ENCODE peak calls at places on chromosomes 13 and 19, in nine cellular contexts. One of them, this sample, is unnamed.

GRCh38 chr19:39310558-39311311 is 9.9 kb downstream of the LRFN1 start:
- DNase-seq in EH: peak; percentile 16
- DNase-seq in NCI-H1092 treated with DMSO at 0.1 percent for 48 hours: no peak
- DNase-seq in NCI-H2227 treated with DMSO at 0.1 percent for 48 hours: no peak
- DNase-seq in GM13976: no peak
- DNase-seq in astrocyte of the cerebellum: no peak
- DNase-seq in fibroblast of lung: no peak
- DNase-seq in T-cell: no peak
- DNase-seq in activated T-helper 1 cell treated with Interleukin-2 at 50 U/mL for 16 hours: no peak
- DNase-seq in this sample: no peak

GRCh38 chr19:43777163-43777700 is 3.5 kb downstream of the KCNN4 start:
- DNase-seq in EH: peak; percentile 62
- DNase-seq in NCI-H1092 treated with DMSO at 0.1 percent for 48 hours: peak; percentile 71
- DNase-seq in NCI-H2227 treated with DMSO at 0.1 percent for 48 hours: no peak
- DNase-seq in GM13976: peak; percentile 51
- DNase-seq in astrocyte of the cerebellum: no peak
- DNase-seq in fibroblast of lung: no peak
- DNase-seq in T-cell: peak; percentile 36
- DNase-seq in activated T-helper 1 cell treated with Interleukin-2 at 50 U/mL for 16 hours: no peak
- DNase-seq in this sample: peak; percentile 40

GRCh38 chr19:48135411-48135810 is 24.8 kb upstream of the PLA2G4C start:
- DNase-seq in EH: no peak
- DNase-seq in NCI-H1092 treated with DMSO at 0.1 percent for 48 hours: no peak
- DNase-seq in NCI-H2227 treated with DMSO at 0.1 percent for 48 hours: no peak
- DNase-seq in GM13976: no peak
- DNase-seq in astrocyte of the cerebellum: no peak
- DNase-seq in fibroblast of lung: no peak
- DNase-seq in T-cell: no peak
- DNase-seq in activated T-helper 1 cell treated with Interleukin-2 at 50 U/mL for 16 hours: no peak
- DNase-seq in this sample: no peak

GRCh38 chr19:44641866-44642265 is 1.8 kb upstream of the PVR start:
- DNase-seq in EH: no peak
- DNase-seq in NCI-H1092 treated with DMSO at 0.1 percent for 48 hours: no peak
- DNase-seq in NCI-H2227 treated with DMSO at 0.1 percent for 48 hours: no peak
- DNase-seq in GM13976: no peak
- DNase-seq in astrocyte of the cerebellum: no peak
- DNase-seq in fibroblast of lung: no peak
- DNase-seq in T-cell: no peak
- DNase-seq in activated T-helper 1 cell treated with Interleukin-2 at 50 U/mL for 16 hours: no peak
- DNase-seq in this sample: no peak

GRCh38 chr19:53102701-53103140 is 501 bp downstream of the ZNF160 start:
- DNase-seq in EH: peak; percentile 58
- DNase-seq in NCI-H1092 treated with DMSO at 0.1 percent for 48 hours: peak; percentile 29
- DNase-seq in NCI-H2227 treated with DMSO at 0.1 percent for 48 hours: no peak
- DNase-seq in GM13976: peak; percentile 48
- DNase-seq in astrocyte of the cerebellum: no peak
- DNase-seq in fibroblast of lung: peak; percentile 24
- DNase-seq in T-cell: peak; percentile 34
- DNase-seq in activated T-helper 1 cell treated with Interleukin-2 at 50 U/mL for 16 hours: peak; percentile 3
- DNase-seq in this sample: peak; percentile 38

GRCh38 chr19:36125557-36125956 is 10.3 kb downstream of the TBCB start:
- DNase-seq in EH: no peak
- DNase-seq in NCI-H1092 treated with DMSO at 0.1 percent for 48 hours: no peak
- DNase-seq in NCI-H2227 treated with DMSO at 0.1 percent for 48 hours: no peak
- DNase-seq in GM13976: peak; percentile 67
- DNase-seq in astrocyte of the cerebellum: no peak
- DNase-seq in fibroblast of lung: no peak
- DNase-seq in T-cell: no peak
- DNase-seq in activated T-helper 1 cell treated with Interleukin-2 at 50 U/mL for 16 hours: no peak
- DNase-seq in this sample: no peak

GRCh38 chr13:48156466-48156865 is 61.6 kb upstream of the MED4 start:
- DNase-seq in EH: no peak
- DNase-seq in NCI-H1092 treated with DMSO at 0.1 percent for 48 hours: no peak
- DNase-seq in NCI-H2227 treated with DMSO at 0.1 percent for 48 hours: no peak
- DNase-seq in GM13976: no peak
- DNase-seq in astrocyte of the cerebellum: no peak
- DNase-seq in fibroblast of lung: no peak
- DNase-seq in T-cell: peak; percentile 88
- DNase-seq in activated T-helper 1 cell treated with Interleukin-2 at 50 U/mL for 16 hours: peak; percentile 72
- DNase-seq in this sample: no peak

GRCh38 chr13:40982772-40983171 is 36.3 kb downstream of the ELF1 start:
- DNase-seq in EH: peak; percentile 38
- DNase-seq in NCI-H1092 treated with DMSO at 0.1 percent for 48 hours: no peak
- DNase-seq in NCI-H2227 treated with DMSO at 0.1 percent for 48 hours: no peak
- DNase-seq in GM13976: peak; percentile 57
- DNase-seq in astrocyte of the cerebellum: peak; percentile 13
- DNase-seq in fibroblast of lung: peak; percentile 59
- DNase-seq in T-cell: peak; percentile 72
- DNase-seq in activated T-helper 1 cell treated with Interleukin-2 at 50 U/mL for 16 hours: no peak
- DNase-seq in this sample: peak; percentile 56

GRCh38 chr13:73364706-73365105 is 305.9 kb downstream of the KLF5 start:
- DNase-seq in EH: no peak
- DNase-seq in NCI-H1092 treated with DMSO at 0.1 percent for 48 hours: no peak
- DNase-seq in NCI-H2227 treated with DMSO at 0.1 percent for 48 hours: no peak
- DNase-seq in GM13976: no peak
- DNase-seq in astrocyte of the cerebellum: no peak
- DNase-seq in fibroblast of lung: no peak
- DNase-seq in T-cell: no peak
- DNase-seq in activated T-helper 1 cell treated with Interleukin-2 at 50 U/mL for 16 hours: no peak
- DNase-seq in this sample: no peak

GRCh38 chr13:111586291-111586690 is 265.8 kb downstream of the TEX29 start:
- DNase-seq in EH: no peak
- DNase-seq in NCI-H1092 treated with DMSO at 0.1 percent for 48 hours: no peak
- DNase-seq in NCI-H2227 treated with DMSO at 0.1 percent for 48 hours: no peak
- DNase-seq in GM13976: no peak
- DNase-seq in astrocyte of the cerebellum: no peak
- DNase-seq in fibroblast of lung: no peak
- DNase-seq in T-cell: no peak
- DNase-seq in activated T-helper 1 cell treated with Interleukin-2 at 50 U/mL for 16 hours: no peak
- DNase-seq in this sample: no peak

GRCh38 chr19:47228168-47228936 is 2.6 kb downstream of the BBC3 start:
- DNase-seq in EH: peak; percentile 57
- DNase-seq in NCI-H1092 treated with DMSO at 0.1 percent for 48 hours: no peak
- DNase-seq in NCI-H2227 treated with DMSO at 0.1 percent for 48 hours: no peak
- DNase-seq in GM13976: peak; percentile 62
- DNase-seq in astrocyte of the cerebellum: no peak
- DNase-seq in fibroblast of lung: peak; percentile 11
- DNase-seq in T-cell: peak; percentile 44
- DNase-seq in activated T-helper 1 cell treated with Interleukin-2 at 50 U/mL for 16 hours: no peak
- DNase-seq in this sample: no peak

GRCh38 chr13:67023088-67023893 is 206.8 kb downstream of the PCDH9 start:
- DNase-seq in EH: peak; percentile 18
- DNase-seq in NCI-H1092 treated with DMSO at 0.1 percent for 48 hours: peak; percentile 76
- DNase-seq in NCI-H2227 treated with DMSO at 0.1 percent for 48 hours: peak; percentile 35
- DNase-seq in GM13976: no peak
- DNase-seq in astrocyte of the cerebellum: peak; percentile 99
- DNase-seq in fibroblast of lung: peak; percentile 88
- DNase-seq in T-cell: no peak
- DNase-seq in activated T-helper 1 cell treated with Interleukin-2 at 50 U/mL for 16 hours: no peak
- DNase-seq in this sample: no peak

GRCh38 chr19:47260476-47260875 is 4.2 kb downstream of the CCDC9 start:
- DNase-seq in EH: no peak
- DNase-seq in NCI-H1092 treated with DMSO at 0.1 percent for 48 hours: no peak
- DNase-seq in NCI-H2227 treated with DMSO at 0.1 percent for 48 hours: no peak
- DNase-seq in GM13976: no peak
- DNase-seq in astrocyte of the cerebellum: no peak
- DNase-seq in fibroblast of lung: no peak
- DNase-seq in T-cell: no peak
- DNase-seq in activated T-helper 1 cell treated with Interleukin-2 at 50 U/mL for 16 hours: no peak
- DNase-seq in this sample: no peak

GRCh38 chr13:109644956-109645355 is 141.4 kb downstream of the IRS2 start:
- DNase-seq in EH: no peak
- DNase-seq in NCI-H1092 treated with DMSO at 0.1 percent for 48 hours: no peak
- DNase-seq in NCI-H2227 treated with DMSO at 0.1 percent for 48 hours: no peak
- DNase-seq in GM13976: no peak
- DNase-seq in astrocyte of the cerebellum: no peak
- DNase-seq in fibroblast of lung: no peak
- DNase-seq in T-cell: no peak
- DNase-seq in activated T-helper 1 cell treated with Interleukin-2 at 50 U/mL for 16 hours: no peak
- DNase-seq in this sample: no peak

GRCh38 chr13:111965466-111966214 is 101.3 kb upstream of the SOX1 start:
- DNase-seq in EH: no peak
- DNase-seq in NCI-H1092 treated with DMSO at 0.1 percent for 48 hours: no peak
- DNase-seq in NCI-H2227 treated with DMSO at 0.1 percent for 48 hours: no peak
- DNase-seq in GM13976: no peak
- DNase-seq in astrocyte of the cerebellum: no peak
- DNase-seq in fibroblast of lung: no peak
- DNase-seq in T-cell: no peak
- DNase-seq in activated T-helper 1 cell treated with Interleukin-2 at 50 U/mL for 16 hours: no peak
- DNase-seq in this sample: no peak

GRCh38 chr13:110334841-110335490 is 27.9 kb downstream of the COL4A2 start:
- DNase-seq in EH: peak; percentile 65
- DNase-seq in NCI-H1092 treated with DMSO at 0.1 percent for 48 hours: no peak
- DNase-seq in NCI-H2227 treated with DMSO at 0.1 percent for 48 hours: no peak
- DNase-seq in GM13976: no peak
- DNase-seq in astrocyte of the cerebellum: peak; percentile 91
- DNase-seq in fibroblast of lung: no peak
- DNase-seq in T-cell: no peak
- DNase-seq in activated T-helper 1 cell treated with Interleukin-2 at 50 U/mL for 16 hours: no peak
- DNase-seq in this sample: no peak

GRCh38 chr13:52848455-52849190 is at the start of gene PCDH8:
- DNase-seq in EH: no peak
- DNase-seq in NCI-H1092 treated with DMSO at 0.1 percent for 48 hours: peak; percentile 86
- DNase-seq in NCI-H2227 treated with DMSO at 0.1 percent for 48 hours: peak; percentile 92
- DNase-seq in GM13976: no peak
- DNase-seq in astrocyte of the cerebellum: no peak
- DNase-seq in fibroblast of lung: no peak
- DNase-seq in T-cell: no peak
- DNase-seq in activated T-helper 1 cell treated with Interleukin-2 at 50 U/mL for 16 hours: no peak
- DNase-seq in this sample: no peak

GRCh38 chr13:28475916-28476725 is 18.8 kb downstream of the FLT1 start:
- DNase-seq in EH: peak; percentile 93
- DNase-seq in NCI-H1092 treated with DMSO at 0.1 percent for 48 hours: no peak
- DNase-seq in NCI-H2227 treated with DMSO at 0.1 percent for 48 hours: no peak
- DNase-seq in GM13976: no peak
- DNase-seq in astrocyte of the cerebellum: peak; percentile 64
- DNase-seq in fibroblast of lung: peak; percentile 96
- DNase-seq in T-cell: no peak
- DNase-seq in activated T-helper 1 cell treated with Interleukin-2 at 50 U/mL for 16 hours: no peak
- DNase-seq in this sample: no peak

GRCh38 chr19:3323704-3324103 is 42.7 kb upstream of the NFIC start:
- DNase-seq in EH: no peak
- DNase-seq in NCI-H1092 treated with DMSO at 0.1 percent for 48 hours: no peak
- DNase-seq in NCI-H2227 treated with DMSO at 0.1 percent for 48 hours: no peak
- DNase-seq in GM13976: no peak
- DNase-seq in astrocyte of the cerebellum: no peak
- DNase-seq in fibroblast of lung: no peak
- DNase-seq in T-cell: no peak
- DNase-seq in activated T-helper 1 cell treated with Interleukin-2 at 50 U/mL for 16 hours: no peak
- DNase-seq in this sample: no peak

GRCh38 chr13:25042141-25042540 is 53.8 kb upstream of the PABPC3 start:
- DNase-seq in EH: no peak
- DNase-seq in NCI-H1092 treated with DMSO at 0.1 percent for 48 hours: no peak
- DNase-seq in NCI-H2227 treated with DMSO at 0.1 percent for 48 hours: no peak
- DNase-seq in GM13976: no peak
- DNase-seq in astrocyte of the cerebellum: no peak
- DNase-seq in fibroblast of lung: no peak
- DNase-seq in T-cell: no peak
- DNase-seq in activated T-helper 1 cell treated with Interleukin-2 at 50 U/mL for 16 hours: no peak
- DNase-seq in this sample: no peak

GRCh38 chr13:73230714-73231113 is 171.9 kb downstream of the KLF5 start:
- DNase-seq in EH: peak; percentile 35
- DNase-seq in NCI-H1092 treated with DMSO at 0.1 percent for 48 hours: no peak
- DNase-seq in NCI-H2227 treated with DMSO at 0.1 percent for 48 hours: no peak
- DNase-seq in GM13976: no peak
- DNase-seq in astrocyte of the cerebellum: no peak
- DNase-seq in fibroblast of lung: no peak
- DNase-seq in T-cell: peak; percentile 64
- DNase-seq in activated T-helper 1 cell treated with Interleukin-2 at 50 U/mL for 16 hours: no peak
- DNase-seq in this sample: no peak

GRCh38 chr19:39974377-39975155 is 3.6 kb downstream of the PSMC4 start:
- DNase-seq in EH: no peak
- DNase-seq in NCI-H1092 treated with DMSO at 0.1 percent for 48 hours: no peak
- DNase-seq in NCI-H2227 treated with DMSO at 0.1 percent for 48 hours: no peak
- DNase-seq in GM13976: no peak
- DNase-seq in astrocyte of the cerebellum: no peak
- DNase-seq in fibroblast of lung: no peak
- DNase-seq in T-cell: no peak
- DNase-seq in activated T-helper 1 cell treated with Interleukin-2 at 50 U/mL for 16 hours: no peak
- DNase-seq in this sample: no peak

GRCh38 chr19:19458110-19458816 is 52.8 kb downstream of the GATAD2A start:
- DNase-seq in EH: peak; percentile 15
- DNase-seq in NCI-H1092 treated with DMSO at 0.1 percent for 48 hours: no peak
- DNase-seq in NCI-H2227 treated with DMSO at 0.1 percent for 48 hours: no peak
- DNase-seq in GM13976: no peak
- DNase-seq in astrocyte of the cerebellum: no peak
- DNase-seq in fibroblast of lung: no peak
- DNase-seq in T-cell: no peak
- DNase-seq in activated T-helper 1 cell treated with Interleukin-2 at 50 U/mL for 16 hours: no peak
- DNase-seq in this sample: no peak

GRCh38 chr13:25987987-25988386 is 63.8 kb downstream of the SHISA2 start:
- DNase-seq in EH: no peak
- DNase-seq in NCI-H1092 treated with DMSO at 0.1 percent for 48 hours: no peak
- DNase-seq in NCI-H2227 treated with DMSO at 0.1 percent for 48 hours: no peak
- DNase-seq in GM13976: no peak
- DNase-seq in astrocyte of the cerebellum: no peak
- DNase-seq in fibroblast of lung: no peak
- DNase-seq in T-cell: no peak
- DNase-seq in activated T-helper 1 cell treated with Interleukin-2 at 50 U/mL for 16 hours: no peak
- DNase-seq in this sample: no peak

GRCh38 chr19:12137541-12137940 is 2.6 kb downstream of the ZNF20 start:
- DNase-seq in EH: no peak
- DNase-seq in NCI-H1092 treated with DMSO at 0.1 percent for 48 hours: no peak
- DNase-seq in NCI-H2227 treated with DMSO at 0.1 percent for 48 hours: no peak
- DNase-seq in GM13976: no peak
- DNase-seq in astrocyte of the cerebellum: no peak
- DNase-seq in fibroblast of lung: no peak
- DNase-seq in T-cell: no peak
- DNase-seq in activated T-helper 1 cell treated with Interleukin-2 at 50 U/mL for 16 hours: no peak
- DNase-seq in this sample: no peak

GRCh38 chr19:10289167-10289835 is 451 bp upstream of the ICAM5 start:
- DNase-seq in EH: peak; percentile 79
- DNase-seq in NCI-H1092 treated with DMSO at 0.1 percent for 48 hours: peak; percentile 33
- DNase-seq in NCI-H2227 treated with DMSO at 0.1 percent for 48 hours: peak; percentile 70
- DNase-seq in GM13976: peak; percentile 72
- DNase-seq in astrocyte of the cerebellum: no peak
- DNase-seq in fibroblast of lung: peak; percentile 33
- DNase-seq in T-cell: peak; percentile 66
- DNase-seq in activated T-helper 1 cell treated with Interleukin-2 at 50 U/mL for 16 hours: peak; percentile 26
- DNase-seq in this sample: peak; percentile 61

GRCh38 chr19:19444694-19445155 is 39.2 kb downstream of the GATAD2A start:
- DNase-seq in EH: peak; percentile 74
- DNase-seq in NCI-H1092 treated with DMSO at 0.1 percent for 48 hours: no peak
- DNase-seq in NCI-H2227 treated with DMSO at 0.1 percent for 48 hours: no peak
- DNase-seq in GM13976: no peak
- DNase-seq in astrocyte of the cerebellum: no peak
- DNase-seq in fibroblast of lung: no peak
- DNase-seq in T-cell: no peak
- DNase-seq in activated T-helper 1 cell treated with Interleukin-2 at 50 U/mL for 16 hours: no peak
- DNase-seq in this sample: no peak

This sample was measured in GM10248.